ENCODE peak calls at places on chromosomes 13 and 19, in eight cellular contexts. F is stimulated activated CD8-positive, alpha-beta memory T cell treated with anti-CD3 and anti-CD28 coated beads, Interleukin-7, amount 100 ng/mL, for 48 hours; L is brain microvascular endothelial cell; Z is colonic mucosa; X is transverse colon; G is NCI-H345; S is NCI-H748 treated with DMSO at 0.1 percent for 48 hours; T is MCF 10A. U is an unnamed sample.

GRCh38 chr19:18520848-18521691 is 800 bp downstream of the ELL start:
- DNase-seq in F (no peak), L (no peak), Z (peak; percentile 61), X (peak; percentile 78), G (no peak), S (no peak), T (peak; percentile 28), U (no peak)

GRCh38 chr19:55901369-55902079 is 30.6 kb downstream of the NLRP13 start:
- DNase-seq in F (no peak), L (no peak), Z (no peak), X (no peak), G (no peak), S (no peak), T (no peak), U (no peak)

GRCh38 chr19:49820125-49820524 is 2.0 kb downstream of the MED25 start:
- DNase-seq in F (no peak), L (no peak), Z (no peak), X (no peak), G (peak; percentile 83), S (no peak), T (no peak), U (peak; percentile 80)

GRCh38 chr19:30356951-30357579 is 15.1 kb upstream of the ZNF536 start:
- DNase-seq in F (no peak), L (no peak), Z (no peak), X (no peak), G (no peak), S (no peak), T (no peak), U (no peak)

GRCh38 chr13:95246292-95247082 is 54.8 kb downstream of the ABCC4 start:
- DNase-seq in F (no peak), L (no peak), Z (no peak), X (no peak), G (peak; percentile 84), S (peak; percentile 90), T (peak; percentile 73), U (peak; percentile 85)

GRCh38 chr19:33577947-33578346 is 43.8 kb upstream of the CHST8 start:
- DNase-seq in F (no peak), L (no peak), Z (no peak), X (no peak), G (no peak), S (no peak), T (no peak), U (no peak)

GRCh38 chr19:1768918-1769644 is 15.8 kb downstream of the ONECUT3 start:
- DNase-seq in F (no peak), L (no peak), Z (no peak), X (no peak), G (no peak), S (no peak), T (no peak), U (no peak)

GRCh38 chr13:73215807-73216206 is 157.0 kb downstream of the KLF5 start:
- DNase-seq in F (no peak), L (peak; percentile 18), Z (no peak), X (peak; percentile 26), G (no peak), S (no peak), T (peak; percentile 72), U (no peak)

GRCh38 chr13:51804295-51805172 is 571 bp upstream of the DHRS12 start:
- DNase-seq in F (no peak), L (no peak), Z (peak; percentile 45), X (peak; percentile 53), G (no peak), S (no peak), T (no peak), U (no peak)

GRCh38 chr13:74132152-74132767 is 1.9 kb downstream of the KLF12 start:
- DNase-seq in F (no peak), L (peak; percentile 64), Z (no peak), X (no peak), G (no peak), S (peak; percentile 47), T (peak; percentile 62), U (no peak)

GRCh38 chr19:29084266-29084665 is 128.7 kb downstream of the UQCRFS1 start:
- DNase-seq in F (no peak), L (no peak), Z (no peak), X (no peak), G (no peak), S (no peak), T (no peak), U (no peak)

GRCh38 chr19:7831452-7831851 is 1.4 kb downstream of the EVI5L start:
- DNase-seq in F (no peak), L (no peak), Z (no peak), X (peak; percentile 25), G (no peak), S (no peak), T (peak; percentile 68), U (no peak)

GRCh38 chr19:54433697-54434096 is 15.3 kb upstream of the LENG8 start:
- DNase-seq in F (no peak), L (no peak), Z (no peak), X (no peak), G (no peak), S (no peak), T (no peak), U (no peak)

GRCh38 chr19:13098291-13099072 is 4.2 kb downstream of the LYL1 start:
- DNase-seq in F (no peak), L (no peak), Z (peak; percentile 58), X (no peak), G (no peak), S (peak; percentile 19), T (no peak), U (no peak)

GRCh38 chr19:53530622-53531021 is 7.3 kb upstream of the ZNF331 start:
- DNase-seq in F (no peak), L (no peak), Z (no peak), X (no peak), G (no peak), S (no peak), T (no peak), U (no peak)

GRCh38 chr13:19818223-19818842 is 35.6 kb upstream of the PSPC1 start:
- DNase-seq in F (peak; percentile 9), L (peak; percentile 8), Z (peak; percentile 42), X (peak; percentile 19), G (no peak), S (no peak), T (no peak), U (no peak)

U was measured in DMS153.